ENCODE peak calls at places on chromosomes 16 and 17, in four cellular contexts. One of them, this sample, is unnamed.

GRCh38 chr16:52435573-52435972 is 111.4 kb downstream of the TOX3 start:
- DNase-seq in activated naive CD4-positive, alpha-beta T cell treated with anti-CD3 and anti-CD28 coated beads, Interleukin-2, amount 10 ng/mL, durations not matched to agents 7 days and 5 days: no peak
- DNase-seq in adipocyte: no peak
- DNase-seq in pons: peak
- DNase-seq in this sample: peak

GRCh38 chr16:11328172-11329079 is 16.8 kb upstream of the RMI2 start:
- DNase-seq in pons: peak
- DNase-seq in adipocyte: peak
- DNase-seq in activated naive CD4-positive, alpha-beta T cell treated with anti-CD3 and anti-CD28 coated beads, Interleukin-2, amount 10 ng/mL, durations not matched to agents 7 days and 5 days: peak
- DNase-seq in this sample: peak

GRCh38 chr16:83705856-83706255 is 101.9 kb upstream of the HSBP1 start:
- DNase-seq in activated naive CD4-positive, alpha-beta T cell treated with anti-CD3 and anti-CD28 coated beads, Interleukin-2, amount 10 ng/mL, durations not matched to agents 7 days and 5 days: no peak
- DNase-seq in pons: no peak
- DNase-seq in adipocyte: peak
- DNase-seq in this sample: no peak

GRCh38 chr17:52789829-52790228 is 631.3 kb upstream of the CA10 start:
- DNase-seq in pons: no peak
- DNase-seq in adipocyte: no peak
- DNase-seq in activated naive CD4-positive, alpha-beta T cell treated with anti-CD3 and anti-CD28 coated beads, Interleukin-2, amount 10 ng/mL, durations not matched to agents 7 days and 5 days: no peak
- DNase-seq in this sample: no peak

GRCh38 chr17:39870776-39871175 is 2.8 kb downstream of the ZPBP2 start:
- DNase-seq in activated naive CD4-positive, alpha-beta T cell treated with anti-CD3 and anti-CD28 coated beads, Interleukin-2, amount 10 ng/mL, durations not matched to agents 7 days and 5 days: no peak
- DNase-seq in pons: no peak
- DNase-seq in adipocyte: no peak
- DNase-seq in this sample: no peak

GRCh38 chr17:72388765-72389473 is 268.1 kb downstream of the SOX9 start:
- DNase-seq in pons: no peak
- DNase-seq in activated naive CD4-positive, alpha-beta T cell treated with anti-CD3 and anti-CD28 coated beads, Interleukin-2, amount 10 ng/mL, durations not matched to agents 7 days and 5 days: no peak
- DNase-seq in adipocyte: no peak
- DNase-seq in this sample: no peak

GRCh38 chr16:63883091-63883490 is 1238.8 kb downstream of the CDH11 start:
- DNase-seq in activated naive CD4-positive, alpha-beta T cell treated with anti-CD3 and anti-CD28 coated beads, Interleukin-2, amount 10 ng/mL, durations not matched to agents 7 days and 5 days: no peak
- DNase-seq in adipocyte: no peak
- DNase-seq in pons: no peak
- DNase-seq in this sample: no peak

GRCh38 chr17:82879241-82879640 is 39.4 kb upstream of the ZNF750 start:
- DNase-seq in adipocyte: no peak
- DNase-seq in activated naive CD4-positive, alpha-beta T cell treated with anti-CD3 and anti-CD28 coated beads, Interleukin-2, amount 10 ng/mL, durations not matched to agents 7 days and 5 days: no peak
- DNase-seq in pons: no peak
- DNase-seq in this sample: no peak